ENCODE peak calls at places on chromosomes 16 and 17, in five cellular contexts. L is transverse colon, U is AG08395, R is left ventricle myocardium superior, X is NCI-H1105 treated with DMSO at 0.1 percent for 48 hours. E is an unnamed sample.

GRCh38 chr17:63700528-63701441 is 860 bp upstream of the LIMD2 start:
- DNase-seq in L (peak; percentile 37), U (peak; percentile 48), R (peak; percentile 83), X (peak; percentile 43), E (no peak)

GRCh38 chr16:23863511-23864422 is 28.0 kb downstream of the PRKCB start:
- DNase-seq in L (peak; percentile 31), U (no peak), R (no peak), X (no peak), E (no peak)

GRCh38 chr17:80539022-80539421 is 5.6 kb upstream of the RPTOR start:
- DNase-seq in L (no peak), U (no peak), R (no peak), X (no peak), E (no peak)

GRCh38 chr16:84193480-84193879 is 2.5 kb downstream of the ADAD2 start:
- DNase-seq in L (no peak), U (no peak), R (no peak), X (no peak), E (no peak)

GRCh38 chr16:1950559-1950958 is 3.9 kb downstream of the RPL3L start:
- DNase-seq in L (no peak), U (no peak), R (peak; percentile 81), X (no peak), E (no peak)

GRCh38 chr17:79778504-79779087 is 648 bp downstream of the CBX2 start:
- DNase-seq in L (no peak), U (no peak), R (no peak), X (peak; percentile 48), E (no peak)

GRCh38 chr17:8068736-8069586 is 18.6 kb downstream of the ALOX12B start:
- DNase-seq in L (peak; percentile 68), U (no peak), R (peak; percentile 52), X (no peak), E (no peak)

GRCh38 chr17:51595965-51596364 is 335.6 kb downstream of the UTP18 start:
- DNase-seq in L (no peak), U (no peak), R (no peak), X (no peak), E (no peak)

GRCh38 chr17:49223517-49224197 is 6.9 kb downstream of the PHOSPHO1 start:
- DNase-seq in L (peak; percentile 73), U (peak; percentile 67), R (peak; percentile 78), X (peak; percentile 42), E (peak; percentile 15)

GRCh38 chr16:53518550-53519416 is 15.8 kb upstream of the AKTIP start:
- DNase-seq in L (peak; percentile 71), U (no peak), R (no peak), X (no peak), E (no peak)

GRCh38 chr16:88398170-88398873 is 15.6 kb downstream of the ZNF469 start:
- DNase-seq in L (no peak), U (no peak), R (no peak), X (no peak), E (no peak)

GRCh38 chr17:19378416-19379293 is at the start of gene MAPK7:
- DNase-seq in L (peak; percentile 31), U (no peak), R (no peak), X (no peak), E (no peak)

GRCh38 chr17:42023524-42024349 is 3.8 kb downstream of the NKIRAS2 start:
- DNase-seq in L (no peak), U (no peak), R (peak; percentile 55), X (no peak), E (no peak)

GRCh38 chr16:8675183-8676159 is 1.1 kb downstream of the ABAT start:
- DNase-seq in L (no peak), U (no peak), R (no peak), X (peak; percentile 9), E (no peak)

GRCh38 chr16:4976079-4976478 is 17.9 kb downstream of the SEC14L5 start:
- DNase-seq in L (no peak), U (no peak), R (no peak), X (no peak), E (no peak)

GRCh38 chr17:72392056-72393010 is 271.5 kb downstream of the SOX9 start:
- DNase-seq in L (no peak), U (peak; percentile 69), R (no peak), X (no peak), E (peak; percentile 94)

GRCh38 chr16:49596699-49597291 is 223.2 kb downstream of the C16orf78 start:
- DNase-seq in L (no peak), U (no peak), R (no peak), X (no peak), E (no peak)

GRCh38 chr16:72588554-72588953 is 416.6 kb upstream of the PMFBP1 start:
- DNase-seq in L (no peak), U (no peak), R (no peak), X (no peak), E (no peak)

GRCh38 chr17:13792314-13792713 is 190.6 kb upstream of the HS3ST3A1 start:
- DNase-seq in L (no peak), U (peak; percentile 40), R (no peak), X (no peak), E (no peak)

GRCh38 chr17:40309938-40310510 is 1.0 kb downstream of the RARA start:
- DNase-seq in L (no peak), U (no peak), R (peak; percentile 36), X (no peak), E (no peak)

GRCh38 chr17:77233635-77234334 is 93.0 kb downstream of the SEC14L1 start:
- DNase-seq in L (peak; percentile 33), U (no peak), R (no peak), X (no peak), E (peak; percentile 95)

GRCh38 chr17:64732336-64733006 is 70.4 kb upstream of the SMURF2 start:
- DNase-seq in L (no peak), U (peak; percentile 60), R (peak; percentile 55), X (no peak), E (peak; percentile 83)

GRCh38 chr17:2874211-2874686 is 78.0 kb downstream of the RAP1GAP2 start:
- DNase-seq in L (no peak), U (no peak), R (no peak), X (no peak), E (no peak)

E was measured in HCEC 1CT.